ENCODE peak calls at places on chromosomes 11 and 22, in five cellular contexts. I is activated gamma-delta T cell; R is KG1; M is stimulated activated CD4-positive, alpha-beta T cell treated with anti-CD3 and anti-CD28 coated beads, Interleukin-1b, Interleukin-23, amount 100 ng/mL, for 1 hour; W is HFF-Myc. V is an unnamed sample.

GRCh38 chr11:94928146-94928995 is 45.0 kb downstream of the CWC15 start:
- DNase-seq in I (no peak), R (peak; percentile 68), M (no peak), W (no peak), V (no peak)

GRCh38 chr11:19903620-19904069 is 191.0 kb downstream of the NAV2 start:
- DNase-seq in I (no peak), R (peak; percentile 31), M (no peak), W (peak; percentile 78), V (peak; percentile 83)

GRCh38 chr11:10499452-10500262 is 41.3 kb downstream of the RNF141 start:
- DNase-seq in I (no peak), R (no peak), M (no peak), W (no peak), V (no peak)

GRCh38 chr11:45091563-45092392 is 54.7 kb upstream of the PRDM11 start:
- DNase-seq in I (no peak), R (no peak), M (no peak), W (no peak), V (no peak)

GRCh38 chr22:20389288-20389687 is 4.7 kb upstream of the ZNF74 start:
- DNase-seq in I (no peak), R (no peak), M (no peak), W (no peak), V (no peak)

GRCh38 chr22:44172370-44173108 is 8.2 kb upstream of the PARVG start:
- DNase-seq in I (no peak), R (peak; percentile 28), M (no peak), W (no peak), V (no peak)

GRCh38 chr22:21012446-21013407 is 2.2 kb upstream of the P2RX6 start:
- DNase-seq in I (no peak), R (no peak), M (no peak), W (no peak), V (no peak)

GRCh38 chr11:116614306-116615210 is 158.2 kb downstream of the BUD13 start:
- DNase-seq in I (no peak), R (no peak), M (no peak), W (no peak), V (no peak)

GRCh38 chr22:46833228-46833627 is 70.8 kb downstream of the TBC1D22A start:
- DNase-seq in I (no peak), R (no peak), M (no peak), W (no peak), V (no peak)

GRCh38 chr11:76793391-76793811 is 10.2 kb downstream of the TSKU start:
- DNase-seq in I (no peak), R (no peak), M (no peak), W (no peak), V (no peak)

GRCh38 chr22:29204617-29205183 is 996 bp upstream of the EMID1 start:
- DNase-seq in I (no peak), R (peak; percentile 27), M (no peak), W (no peak), V (no peak)

GRCh38 chr11:79308429-79308828 is 132.4 kb downstream of the TENM4 start:
- DNase-seq in I (no peak), R (no peak), M (no peak), W (no peak), V (no peak)

GRCh38 chr11:76655466-76656086 is 15.0 kb downstream of the LRRC32 start:
- DNase-seq in I (no peak), R (no peak), M (no peak), W (no peak), V (peak; percentile 10)

GRCh38 chr11:60931897-60932296 is 7.6 kb downstream of the TMEM132A start:
- DNase-seq in I (no peak), R (no peak), M (no peak), W (no peak), V (no peak)

GRCh38 chr11:2085251-2086066 is 53.7 kb downstream of the IGF2 start:
- DNase-seq in I (no peak), R (no peak), M (no peak), W (no peak), V (no peak)

GRCh38 chr11:128707671-128708070 is 13.8 kb downstream of the FLI1 start:
- DNase-seq in I (no peak), R (no peak), M (no peak), W (no peak), V (no peak)

GRCh38 chr22:27801197-27801615 is 350 bp downstream of the MN1 start:
- DNase-seq in I (no peak), R (no peak), M (no peak), W (no peak), V (peak; percentile 61)

GRCh38 chr22:17501679-17502285 is 61.5 kb upstream of the SLC25A18 start:
- DNase-seq in I (no peak), R (peak; percentile 52), M (no peak), W (peak; percentile 50), V (no peak)

V was measured in glutamatergic neuron.